ENCODE peak calls at places on chromosomes 5 and 9, in six cellular contexts. E is substantia nigra; U is GM23248; M is CD4-positive, alpha-beta T cell; R is lower lobe of right lung; S is neural progenitor cell. A is an unnamed sample.

GRCh38 chr5:17223375-17224185 is 6.1 kb downstream of the BASP1 start:
- DNase-seq in M (no peak), U (no peak), R (no peak), S (peak), E (no peak), A (no peak)

GRCh38 chr5:34682926-34683623 is 26.9 kb downstream of the RAI14 start:
- DNase-seq in E (no peak), R (no peak), M (no peak), U (no peak), S (no peak), A (no peak)

GRCh38 chr9:78783743-78784142 is 486.8 kb downstream of the PSAT1 start:
- DNase-seq in R (no peak), S (no peak), E (no peak), M (no peak), U (peak), A (no peak)

GRCh38 chr5:133754575-133755169 is 142.3 kb upstream of the FSTL4 start:
- DNase-seq in U (peak), S (peak), R (no peak), M (no peak), E (no peak), A (peak)

GRCh38 chr5:13821366-13821765 is 123.1 kb downstream of the DNAH5 start:
- DNase-seq in S (no peak), R (no peak), U (no peak), E (no peak), M (no peak), A (no peak)

GRCh38 chr5:52837068-52837467 is 49.4 kb downstream of the ITGA1 start:
- DNase-seq in M (no peak), R (no peak), U (peak), S (peak), E (peak), A (no peak)

GRCh38 chr9:128919409-128919808 is 1.4 kb upstream of the PHYHD1 start:
- DNase-seq in M (no peak), E (no peak), S (no peak), R (no peak), U (no peak), A (no peak)

GRCh38 chr9:37412431-37413151 is 9.9 kb upstream of the GRHPR start:
- DNase-seq in R (no peak), U (no peak), M (no peak), S (peak), E (no peak), A (no peak)

GRCh38 chr5:154985126-154985525 is 28.4 kb upstream of the KIF4B start:
- DNase-seq in E (no peak), U (no peak), R (no peak), S (no peak), M (no peak), A (no peak)

GRCh38 chr5:131296213-131296672 is 32.4 kb downstream of the CDC42SE2 start:
- DNase-seq in S (no peak), E (no peak), R (no peak), U (no peak), M (no peak), A (no peak)

GRCh38 chr9:99894826-99895225 is 11.6 kb upstream of the STX17 start:
- DNase-seq in U (no peak), R (no peak), M (no peak), E (no peak), S (no peak), A (no peak)

GRCh38 chr9:29564564-29564963 is 1991.3 kb upstream of the C9orf72 start:
- DNase-seq in M (no peak), S (no peak), E (no peak), R (no peak), U (no peak), A (no peak)

GRCh38 chr9:33737811-33738606 is 57.4 kb upstream of the PRSS3 start:
- DNase-seq in R (no peak), S (peak), M (no peak), E (no peak), U (peak), A (no peak)

GRCh38 chr5:127307868-127308267 is 17.3 kb downstream of the MEGF10 start:
- DNase-seq in U (no peak), S (peak), M (no peak), R (no peak), E (no peak), A (no peak)

GRCh38 chr9:131739988-131740648 is at the start of gene RAPGEF1:
- DNase-seq in E (peak), R (peak), M (peak), S (peak), U (peak), A (no peak)

GRCh38 chr5:79170661-79171060 is 59.1 kb downstream of the BHMT start:
- DNase-seq in R (no peak), E (no peak), S (no peak), U (no peak), M (no peak), A (no peak)

GRCh38 chr5:65868509-65868908 is 57.9 kb upstream of the ERBIN start:
- DNase-seq in U (no peak), E (no peak), R (no peak), M (no peak), S (no peak), A (no peak)

GRCh38 chr5:132621699-132622098 is 36.3 kb upstream of the IL13 start:
- DNase-seq in E (no peak), R (no peak), S (no peak), M (no peak), U (no peak), A (no peak)

GRCh38 chr9:106557996-106558667 is 304.8 kb upstream of the ZNF462 start:
- DNase-seq in M (no peak), R (no peak), E (no peak), S (no peak), U (no peak), A (no peak)

GRCh38 chr9:28563612-28564011 is 990.3 kb upstream of the C9orf72 start:
- DNase-seq in R (no peak), S (no peak), M (no peak), U (no peak), E (no peak), A (no peak)

GRCh38 chr9:27194401-27195091 is 85.5 kb downstream of the TEK start:
- DNase-seq in S (no peak), E (no peak), R (no peak), U (peak), M (no peak), A (no peak)

GRCh38 chr9:97406620-97407177 is 5.2 kb upstream of the TDRD7 start:
- DNase-seq in R (no peak), E (no peak), S (peak), U (no peak), M (no peak), A (no peak)

GRCh38 chr5:106875591-106876297 is 795.0 kb downstream of the EFNA5 start:
- DNase-seq in E (no peak), R (no peak), U (peak), M (no peak), S (peak), A (no peak)

GRCh38 chr9:36903541-36904435 is 130.3 kb downstream of the PAX5 start:
- DNase-seq in U (peak), E (no peak), S (no peak), M (no peak), R (no peak), A (peak)

DNA sequence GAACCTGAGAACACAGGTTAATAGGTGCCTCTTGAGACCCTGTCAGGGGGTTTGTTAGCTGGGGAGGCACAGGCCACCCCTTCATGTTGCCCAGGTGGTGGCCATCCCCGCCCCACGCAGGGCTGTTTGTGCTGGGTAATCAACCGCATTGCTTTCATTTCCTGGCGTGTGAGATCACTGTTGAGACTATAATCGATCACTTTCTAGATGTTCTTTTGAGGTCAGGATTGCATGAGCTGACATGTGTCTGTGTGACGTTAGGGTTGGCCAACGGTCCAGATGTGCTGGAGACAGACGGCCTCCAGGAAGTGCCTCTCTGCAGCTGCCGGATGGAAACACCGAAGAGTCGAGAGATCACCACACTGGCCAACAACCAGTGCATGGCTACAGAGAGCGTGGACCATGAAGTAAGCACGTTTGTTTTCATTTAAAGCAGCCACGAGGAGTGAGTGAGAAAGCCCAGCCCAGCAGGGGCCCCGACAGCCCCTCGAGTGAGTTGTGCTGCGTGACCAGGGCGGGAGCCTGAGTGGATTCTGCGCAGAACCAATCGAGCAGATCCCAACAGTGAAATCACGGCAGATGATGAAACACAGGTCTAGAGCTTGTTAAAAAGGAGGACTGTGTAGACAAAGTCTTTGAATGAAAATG is 115.0 kb upstream of the CACNA1B start:
- DNase-seq in E (no peak), M (no peak), R (no peak), U (no peak), S (no peak), A (peak)
- H3K27ac ChIP-seq in E (no peak), M (no peak), R (no peak), U (no peak), S (no peak), A (peak)

DNA sequence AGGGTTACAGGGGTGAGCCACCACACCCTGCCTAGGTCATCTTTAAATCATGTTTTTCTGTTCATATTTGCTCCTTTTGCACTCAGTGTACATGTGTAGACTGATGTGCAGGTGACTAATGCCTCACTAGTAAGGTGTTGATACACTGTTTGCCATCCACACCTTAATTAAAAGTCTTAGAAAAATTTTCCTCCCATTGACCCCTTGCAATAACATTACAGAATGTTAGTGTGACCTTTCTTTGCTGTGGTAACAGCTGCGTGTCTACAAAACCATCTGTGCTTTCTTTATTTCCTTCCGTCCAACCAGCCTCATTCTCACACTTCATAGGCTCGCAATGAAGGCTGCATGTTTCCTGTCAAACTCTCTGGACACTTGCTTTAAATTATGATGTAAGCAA is 6.6 kb upstream of the CEMIP2 start:
- DNase-seq in U (no peak), M (no peak), R (no peak), E (no peak), S (no peak), A (no peak)
- H3K27ac ChIP-seq in U (no peak), M (no peak), R (no peak), E (no peak), S (no peak), A (no peak)

GRCh38 chr5:59222687-59223511 is 640.0 kb downstream of the RAB3C start:
- DNase-seq in U (peak), S (no peak), M (no peak), R (no peak), E (no peak), A (no peak)
- H3K27ac ChIP-seq in U (no peak), S (no peak), M (no peak), R (no peak), E (no peak), A (no peak)

DNA sequence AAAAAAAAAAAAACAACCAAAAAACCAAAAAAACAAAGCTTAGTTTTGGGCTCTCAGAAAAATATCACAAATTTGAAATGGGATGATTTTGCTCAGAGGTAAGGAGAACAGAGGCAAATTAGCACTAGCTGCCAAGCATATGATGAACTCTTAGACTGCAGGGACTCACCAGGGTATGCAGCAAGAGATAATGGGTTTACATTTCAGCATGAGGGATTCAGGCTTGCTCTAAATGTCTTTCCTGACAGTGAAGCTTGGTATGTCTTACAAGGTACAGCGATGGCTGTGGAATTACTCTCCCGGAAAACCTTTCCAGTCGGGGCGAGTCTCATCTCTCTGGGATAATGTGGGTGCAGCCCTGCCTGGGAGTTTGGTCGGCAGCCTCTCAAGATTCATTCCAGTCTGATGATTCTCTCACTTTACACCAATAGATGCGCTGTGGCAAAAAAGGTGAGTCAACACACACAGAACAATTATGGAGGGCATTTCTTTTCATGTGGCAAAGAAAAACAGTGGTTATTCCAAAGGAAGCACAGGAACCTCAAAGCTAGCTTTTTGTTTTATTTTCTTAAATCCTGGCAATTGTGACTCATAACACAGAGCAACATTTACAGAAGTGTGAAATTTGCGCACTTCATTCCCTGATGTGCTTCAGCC is 190.2 kb downstream of the DCP2 start:
- DNase-seq in R (no peak), S (peak), M (no peak), E (no peak), U (peak), A (no peak)
- H3K27ac ChIP-seq in R (no peak), S (no peak), M (no peak), E (no peak), U (peak), A (no peak)

DNA sequence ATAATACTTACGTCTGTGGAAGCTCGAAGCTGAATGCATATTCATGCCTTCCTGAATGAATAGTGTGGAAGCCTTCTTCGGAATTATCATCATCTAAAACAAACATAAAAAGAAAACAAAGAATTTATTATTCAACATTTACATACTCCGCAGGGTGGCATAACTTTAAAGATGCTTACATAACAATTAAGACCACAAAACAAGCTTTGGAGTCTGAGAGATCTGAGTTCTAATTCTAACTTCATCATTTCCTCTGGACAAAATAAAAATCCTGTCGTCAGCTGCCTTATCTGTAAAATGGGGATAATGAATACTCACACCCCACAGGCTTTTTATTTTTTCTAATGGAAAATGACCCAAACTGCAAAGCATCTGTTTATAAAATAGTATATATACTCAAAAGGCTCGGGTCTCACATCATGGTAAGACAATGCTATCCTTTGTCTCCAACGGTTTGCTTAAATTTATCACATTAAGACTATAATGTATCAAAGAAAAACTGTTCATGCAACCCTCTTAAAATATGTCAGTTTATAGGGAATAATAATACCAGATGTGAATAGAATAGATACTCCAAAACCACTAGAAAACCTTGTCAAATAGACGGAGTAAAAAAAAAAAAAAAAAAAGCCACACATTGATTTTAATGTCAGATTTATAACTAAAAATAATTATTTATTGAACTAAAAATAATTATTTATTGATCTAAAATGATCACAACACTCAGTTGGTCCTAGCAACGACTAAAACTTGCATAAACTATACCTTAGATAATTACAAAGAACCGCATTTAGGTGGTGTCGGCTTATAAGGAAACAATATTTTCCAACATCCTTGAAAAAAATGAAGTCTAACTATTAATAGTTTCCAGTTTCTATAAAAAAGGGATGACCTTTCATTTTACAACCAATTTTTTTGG is 4.2 kb downstream of the ARRDC3 start:
- DNase-seq in U (peak), R (no peak), S (no peak), E (no peak), M (no peak), A (no peak)
- H3K27ac ChIP-seq in U (peak), R (peak), S (peak), E (peak), M (peak), A (peak)

A was measured in GM12878.